ENCODE peak calls at places on chromosomes 3 and 15, in nine cellular contexts. C is spleen, S is body of pancreas, J is A549, L is foreskin fibroblast, A is AG10803, M is cardiac muscle cell, P is lower lobe of right lung, V is endodermal cell. I is an unnamed sample.

GRCh38 chr3:60048447-60048848 is 998.6 kb upstream of the CFAP20DC start:
- DNase-seq in P (no peak), M (no peak), L (no peak), A (no peak), V (no peak), S (no peak), J (no peak), C (no peak), I (no peak)

GRCh38 chr3:126124148-126124868 is 40.4 kb upstream of the SLC41A3 start:
- DNase-seq in A (no peak), S (peak; percentile 9), J (no peak), C (peak; percentile 59), V (peak; percentile 81), M (no peak), L (no peak), P (peak; percentile 38), I (no peak)

GRCh38 chr3:176090727-176091126 is 1106.6 kb downstream of the TBL1XR1 start:
- DNase-seq in V (no peak), C (no peak), P (no peak), S (no peak), A (no peak), M (no peak), L (no peak), J (no peak), I (no peak)

GRCh38 chr15:98703291-98703690 is 55.0 kb downstream of the IGF1R start:
- DNase-seq in P (no peak), S (no peak), C (no peak), J (no peak), A (peak; percentile 29), M (no peak), L (no peak), V (no peak), I (peak; percentile 13)

GRCh38 chr3:26962419-26963355 is 340.1 kb downstream of the LRRC3B start:
- DNase-seq in S (no peak), M (no peak), V (no peak), A (no peak), L (no peak), P (no peak), J (peak; percentile 5), C (no peak), I (no peak)

GRCh38 chr15:54307252-54307902 is 329.1 kb downstream of the UNC13C start:
- DNase-seq in J (no peak), A (no peak), P (no peak), V (no peak), C (no peak), M (no peak), S (no peak), L (no peak), I (no peak)

GRCh38 chr15:101188517-101189340 is 63.1 kb downstream of the CHSY1 start:
- DNase-seq in V (peak; percentile 49), P (no peak), S (no peak), L (peak; percentile 43), A (peak; percentile 81), J (no peak), C (no peak), M (no peak), I (peak; percentile 98)

GRCh38 chr3:106836906-106837305 is 540.3 kb upstream of the CCDC54 start:
- DNase-seq in J (no peak), M (no peak), P (no peak), L (no peak), S (no peak), V (no peak), A (no peak), C (no peak), I (no peak)

GRCh38 chr3:115803661-115804060 is 180.4 kb downstream of the GAP43 start:
- DNase-seq in V (no peak), P (no peak), A (no peak), J (no peak), M (no peak), S (no peak), L (no peak), C (no peak), I (no peak)

GRCh38 chr15:60125334-60125733 is 121.2 kb downstream of the FOXB1 start:
- DNase-seq in A (no peak), C (no peak), V (no peak), L (no peak), S (no peak), J (no peak), M (no peak), P (no peak), I (no peak)

GRCh38 chr3:172282850-172283249 is 165.4 kb downstream of the GHSR start:
- DNase-seq in L (no peak), S (no peak), J (no peak), V (no peak), C (no peak), P (no peak), A (no peak), M (no peak), I (no peak)

GRCh38 chr3:172279191-172279640 is 169.0 kb downstream of the GHSR start:
- DNase-seq in V (no peak), S (no peak), A (no peak), M (no peak), P (no peak), L (no peak), J (no peak), C (no peak), I (no peak)

GRCh38 chr3:172279974-172280373 is 168.3 kb downstream of the GHSR start:
- DNase-seq in P (no peak), S (no peak), V (no peak), C (no peak), M (no peak), L (no peak), J (no peak), A (no peak), I (no peak)

GRCh38 chr3:172281884-172282283 is 166.4 kb downstream of the GHSR start:
- DNase-seq in V (no peak), P (no peak), C (no peak), M (no peak), J (no peak), S (no peak), A (no peak), L (no peak), I (no peak)

GRCh38 chr3:172280406-172281051 is 167.7 kb downstream of the GHSR start:
- DNase-seq in V (no peak), P (no peak), J (no peak), A (peak; percentile 81), M (no peak), C (no peak), L (peak; percentile 41), S (no peak), I (peak; percentile 86)
- H3K4me3 ChIP-seq in V (no peak overlapping the region), P (no peak overlapping the region), J (no peak overlapping the region), A (no peak overlapping the region), M (no peak overlapping the region), C (no peak overlapping the region), L (no peak overlapping the region), S (no peak overlapping the region), I (no peak overlapping the region)

GRCh38 chr3:15041950-15042349 is 23.2 kb downstream of the MRPS25 start:
- DNase-seq in P (peak; percentile 54), M (no peak), J (no peak), C (no peak), V (no peak), S (no peak), A (no peak), L (no peak), I (no peak)
- TF ChIP-seq CTCF in P (no peak), M (no peak), J (no peak), C (no peak), V (no peak), S (no peak), A (no peak), L (no peak), I (no peak)

GRCh38 chr3:133461291-133461690 is 61.4 kb downstream of the BFSP2 start:
- DNase-seq in P (no peak), L (no peak), V (no peak), S (no peak), A (no peak), J (no peak), M (no peak), C (no peak), I (no peak)
- H3K4me3 ChIP-seq in P (no peak overlapping the region), L (no peak overlapping the region), V (no peak overlapping the region), S (no peak overlapping the region), A (no peak overlapping the region), J (no peak overlapping the region), M (no peak overlapping the region), C (no peak overlapping the region), I (no peak overlapping the region)

DNA sequence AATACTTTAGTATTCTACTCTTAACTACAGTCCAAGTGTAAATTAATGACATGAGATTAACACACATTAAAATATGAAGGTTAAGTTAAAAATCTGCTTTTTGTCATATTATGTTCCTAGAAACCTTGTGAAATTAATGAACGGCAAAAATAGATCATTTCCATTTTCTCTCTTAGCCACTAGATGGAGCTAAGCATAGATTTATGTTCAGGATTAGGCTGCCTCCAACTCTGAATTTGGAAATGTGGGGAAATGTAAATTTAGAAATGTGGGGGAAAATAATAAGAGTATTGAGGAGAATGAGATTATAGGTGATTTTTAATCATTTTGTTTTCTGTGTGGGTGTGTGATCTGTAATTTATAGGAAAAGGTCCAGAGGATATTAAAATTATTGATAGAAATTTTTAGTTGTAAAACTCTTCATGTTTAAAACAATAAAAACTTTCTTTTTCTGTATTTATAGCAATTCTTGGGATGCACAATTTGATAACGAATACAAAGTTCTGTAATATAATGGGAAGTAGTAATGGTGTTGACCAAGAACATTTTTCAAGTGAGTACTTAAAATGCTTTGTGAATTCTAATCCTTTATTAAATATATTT is 59.2 kb downstream of the TMOD3 start:
- DNase-seq in M (peak; percentile 27), L (peak; percentile 14), J (peak; percentile 51), V (no peak), C (no peak), P (no peak), A (peak; percentile 33), S (no peak), I (peak; percentile 38)
- TF ChIP-seq CTCF in M (peak; percentile 73), L (peak; percentile 69), J (peak; percentile 85), V (peak; percentile 88), C (peak; percentile 52), P (peak; percentile 71), A (peak; percentile 82), S (peak; percentile 69), I (peak; percentile 72)

DNA sequence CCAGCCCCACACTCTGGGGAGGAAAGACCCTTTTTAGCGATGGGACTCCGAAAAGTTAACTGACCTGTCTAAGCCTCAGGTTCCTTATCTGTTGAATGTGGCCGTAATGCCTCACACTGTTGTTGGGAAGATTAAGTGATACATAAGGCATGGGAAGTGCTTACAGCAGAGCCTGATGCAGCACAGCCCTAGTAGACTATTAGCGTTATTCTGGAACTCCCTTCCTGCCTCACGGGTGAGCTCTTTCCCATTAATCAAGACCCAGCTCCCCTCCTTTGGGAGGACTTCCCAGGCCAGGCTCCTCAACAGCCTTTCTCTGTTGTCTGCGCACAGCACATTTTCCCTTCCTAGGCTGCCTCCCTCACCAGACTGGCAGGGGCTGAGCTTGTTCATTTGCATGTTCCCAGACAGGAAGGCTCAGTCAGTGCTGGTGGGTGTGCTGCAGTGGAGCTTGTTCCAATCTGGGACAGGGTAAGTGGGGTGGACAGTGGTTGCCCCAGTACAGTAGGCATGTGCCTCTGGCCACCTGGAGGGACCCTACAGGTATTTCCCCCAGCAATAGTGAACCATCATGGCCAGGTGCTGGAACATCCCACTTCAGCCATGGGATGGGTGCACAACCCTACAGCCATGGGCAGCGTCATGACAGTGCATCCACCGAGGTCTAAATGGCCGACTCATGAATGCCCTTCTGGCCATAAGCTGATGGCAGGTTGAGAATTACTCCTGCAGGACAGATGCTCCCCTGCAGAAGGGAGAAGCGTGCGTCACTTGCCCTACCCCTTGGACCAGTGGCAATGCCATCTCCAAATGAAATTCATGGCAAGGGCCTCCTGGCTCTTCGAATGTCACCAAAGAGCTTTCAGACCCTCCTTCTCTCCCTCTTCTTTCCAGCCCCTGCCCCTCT is 5.8 kb upstream of the PSTPIP1 start:
- DNase-seq in J (no peak), L (no peak), P (no peak), A (no peak), V (no peak), S (no peak), M (no peak), C (peak; percentile 67), I (no peak)
- H3K4me3 ChIP-seq in J (no peak overlapping the region), L (no peak overlapping the region), P (no peak overlapping the region), A (no peak overlapping the region), V (no peak overlapping the region), S (no peak overlapping the region), M (no peak overlapping the region), C (no peak overlapping the region), I (no peak overlapping the region)

I was measured in fibroblast of villous mesenchyme.